ENCODE peak calls at places on chromosomes 16 and 17, in nine cellular contexts. One of them, this sample, is unnamed.
A peak's percentile ranks its signal among the peaks of the same experiment; 100 is the strongest.

GRCh38 chr17:78991906-78992532 is 12.3 kb upstream of the LGALS3BP start:
- DNase-seq in prostate gland: no peak
- DNase-seq in fibroblast of pulmonary artery: no peak
- DNase-seq in pancreas: peak; percentile 16
- DNase-seq in lower leg skin: peak; percentile 69
- DNase-seq in left ventricle myocardium inferior: peak; percentile 5
- DNase-seq in upper lobe of left lung: no peak
- DNase-seq in OCI-LY7: no peak
- DNase-seq in suprapubic skin: peak; percentile 69
- DNase-seq in this sample: no peak

GRCh38 chr17:15092762-15093161 is 172.4 kb downstream of the PMP22 start:
- DNase-seq in suprapubic skin: no peak
- DNase-seq in pancreas: no peak
- DNase-seq in left ventricle myocardium inferior: no peak
- DNase-seq in OCI-LY7: no peak
- DNase-seq in fibroblast of pulmonary artery: peak; percentile 2
- DNase-seq in lower leg skin: no peak
- DNase-seq in prostate gland: no peak
- DNase-seq in upper lobe of left lung: no peak
- DNase-seq in this sample: peak; percentile 11

GRCh38 chr16:83809092-83809491 is 1.3 kb downstream of the HSBP1 start:
- DNase-seq in left ventricle myocardium inferior: no peak
- DNase-seq in prostate gland: no peak
- DNase-seq in fibroblast of pulmonary artery: no peak
- DNase-seq in lower leg skin: no peak
- DNase-seq in OCI-LY7: no peak
- DNase-seq in upper lobe of left lung: no peak
- DNase-seq in pancreas: no peak
- DNase-seq in suprapubic skin: no peak
- DNase-seq in this sample: no peak

GRCh38 chr16:83338941-83339340 is 468.8 kb upstream of the HSBP1 start:
- DNase-seq in prostate gland: no peak
- DNase-seq in OCI-LY7: no peak
- DNase-seq in suprapubic skin: no peak
- DNase-seq in lower leg skin: no peak
- DNase-seq in left ventricle myocardium inferior: no peak
- DNase-seq in upper lobe of left lung: no peak
- DNase-seq in pancreas: no peak
- DNase-seq in fibroblast of pulmonary artery: peak; percentile 76
- DNase-seq in this sample: no peak

GRCh38 chr16:50657251-50657650 is 23.9 kb downstream of the SNX20 start:
- DNase-seq in suprapubic skin: no peak
- DNase-seq in prostate gland: no peak
- DNase-seq in lower leg skin: no peak
- DNase-seq in fibroblast of pulmonary artery: no peak
- DNase-seq in pancreas: peak; percentile 82
- DNase-seq in upper lobe of left lung: no peak
- DNase-seq in OCI-LY7: no peak
- DNase-seq in left ventricle myocardium inferior: no peak
- DNase-seq in this sample: peak; percentile 16

GRCh38 chr16:77937473-77938195 is 84.7 kb upstream of the CLEC3A start:
- DNase-seq in pancreas: no peak
- DNase-seq in fibroblast of pulmonary artery: no peak
- DNase-seq in left ventricle myocardium inferior: no peak
- DNase-seq in lower leg skin: no peak
- DNase-seq in OCI-LY7: no peak
- DNase-seq in suprapubic skin: no peak
- DNase-seq in upper lobe of left lung: no peak
- DNase-seq in prostate gland: no peak
- DNase-seq in this sample: peak; percentile 53

GRCh38 chr16:13594798-13595197 is 325.2 kb upstream of the ERCC4 start:
- DNase-seq in upper lobe of left lung: no peak
- DNase-seq in OCI-LY7: no peak
- DNase-seq in fibroblast of pulmonary artery: no peak
- DNase-seq in prostate gland: no peak
- DNase-seq in suprapubic skin: no peak
- DNase-seq in pancreas: no peak
- DNase-seq in left ventricle myocardium inferior: no peak
- DNase-seq in lower leg skin: no peak
- DNase-seq in this sample: no peak

GRCh38 chr17:82388223-82388921 is 16.8 kb downstream of the UTS2R start:
- DNase-seq in upper lobe of left lung: peak; percentile 89
- DNase-seq in suprapubic skin: no peak
- DNase-seq in left ventricle myocardium inferior: peak; percentile 43
- DNase-seq in prostate gland: no peak
- DNase-seq in lower leg skin: no peak
- DNase-seq in fibroblast of pulmonary artery: no peak
- DNase-seq in pancreas: peak; percentile 88
- DNase-seq in OCI-LY7: no peak
- DNase-seq in this sample: no peak

GRCh38 chr17:43714338-43715149 is 44.0 kb downstream of the SOST start:
- DNase-seq in left ventricle myocardium inferior: no peak
- DNase-seq in suprapubic skin: no peak
- DNase-seq in OCI-LY7: no peak
- DNase-seq in lower leg skin: no peak
- DNase-seq in fibroblast of pulmonary artery: peak; percentile 29
- DNase-seq in upper lobe of left lung: no peak
- DNase-seq in prostate gland: no peak
- DNase-seq in pancreas: no peak
- DNase-seq in this sample: no peak

GRCh38 chr16:66845791-66846221 is 1.6 kb downstream of the CA7 start:
- DNase-seq in lower leg skin: peak; percentile 78
- DNase-seq in suprapubic skin: peak; percentile 63
- DNase-seq in fibroblast of pulmonary artery: no peak
- DNase-seq in upper lobe of left lung: no peak
- DNase-seq in pancreas: no peak
- DNase-seq in left ventricle myocardium inferior: no peak
- DNase-seq in prostate gland: no peak
- DNase-seq in OCI-LY7: no peak
- DNase-seq in this sample: no peak

GRCh38 chr17:17740627-17741237 is 59.5 kb downstream of the RAI1 start:
- DNase-seq in lower leg skin: no peak
- DNase-seq in fibroblast of pulmonary artery: no peak
- DNase-seq in upper lobe of left lung: peak; percentile 72
- DNase-seq in OCI-LY7: no peak
- DNase-seq in suprapubic skin: no peak
- DNase-seq in pancreas: no peak
- DNase-seq in prostate gland: no peak
- DNase-seq in left ventricle myocardium inferior: no peak
- DNase-seq in this sample: no peak

GRCh38 chr17:79955961-79956735 is 79.5 kb downstream of the TBC1D16 start:
- DNase-seq in fibroblast of pulmonary artery: no peak
- DNase-seq in pancreas: no peak
- DNase-seq in suprapubic skin: peak; percentile 54
- DNase-seq in left ventricle myocardium inferior: peak; percentile 9
- DNase-seq in upper lobe of left lung: no peak
- DNase-seq in prostate gland: no peak
- DNase-seq in lower leg skin: peak; percentile 81
- DNase-seq in OCI-LY7: no peak
- DNase-seq in this sample: no peak

GRCh38 chr17:17350491-17351355 is 47.5 kb downstream of the NT5M start:
- DNase-seq in pancreas: no peak
- DNase-seq in fibroblast of pulmonary artery: peak; percentile 21
- DNase-seq in suprapubic skin: peak; percentile 77
- DNase-seq in upper lobe of left lung: peak; percentile 65
- DNase-seq in lower leg skin: peak; percentile 82
- DNase-seq in left ventricle myocardium inferior: no peak
- DNase-seq in prostate gland: no peak
- DNase-seq in OCI-LY7: no peak
- DNase-seq in this sample: peak; percentile 22

GRCh38 chr16:88536971-88537751 is 33.0 kb upstream of the ZC3H18 start:
- DNase-seq in pancreas: peak; percentile 65
- DNase-seq in upper lobe of left lung: peak; percentile 84
- DNase-seq in fibroblast of pulmonary artery: no peak
- DNase-seq in suprapubic skin: no peak
- DNase-seq in prostate gland: no peak
- DNase-seq in lower leg skin: no peak
- DNase-seq in left ventricle myocardium inferior: no peak
- DNase-seq in OCI-LY7: no peak
- DNase-seq in this sample: no peak
- TF ChIP-seq CTCF in pancreas: no peak
- TF ChIP-seq CTCF in upper lobe of left lung: no peak
- TF ChIP-seq CTCF in fibroblast of pulmonary artery: no peak
- TF ChIP-seq CTCF in suprapubic skin: no peak
- TF ChIP-seq CTCF in prostate gland: no peak
- TF ChIP-seq CTCF in lower leg skin: no peak
- TF ChIP-seq CTCF in left ventricle myocardium inferior: no peak
- TF ChIP-seq CTCF in OCI-LY7: peak; percentile 20
- TF ChIP-seq CTCF in this sample: no peak

GRCh38 chr16:177981-178676 is 1.6 kb downstream of the HBA1 start:
- DNase-seq in suprapubic skin: no peak
- DNase-seq in pancreas: no peak
- DNase-seq in fibroblast of pulmonary artery: no peak
- DNase-seq in left ventricle myocardium inferior: no peak
- DNase-seq in OCI-LY7: no peak
- DNase-seq in upper lobe of left lung: no peak
- DNase-seq in lower leg skin: no peak
- DNase-seq in prostate gland: no peak
- DNase-seq in this sample: no peak

GRCh38 chr16:181668-182021 is 1.4 kb downstream of the HBQ1 start:
- DNase-seq in upper lobe of left lung: no peak
- DNase-seq in OCI-LY7: no peak
- DNase-seq in suprapubic skin: no peak
- DNase-seq in pancreas: no peak
- DNase-seq in lower leg skin: no peak
- DNase-seq in prostate gland: no peak
- DNase-seq in left ventricle myocardium inferior: no peak
- DNase-seq in fibroblast of pulmonary artery: no peak
- DNase-seq in this sample: no peak

GRCh38 chr16:179431-179830 is 828 bp upstream of the HBQ1 start:
- DNase-seq in left ventricle myocardium inferior: no peak
- DNase-seq in pancreas: no peak
- DNase-seq in upper lobe of left lung: no peak
- DNase-seq in lower leg skin: no peak
- DNase-seq in OCI-LY7: no peak
- DNase-seq in suprapubic skin: no peak
- DNase-seq in fibroblast of pulmonary artery: no peak
- DNase-seq in prostate gland: no peak
- DNase-seq in this sample: no peak

GRCh38 chr16:180921-181667 is 835 bp downstream of the HBQ1 start:
- DNase-seq in pancreas: peak; percentile 79
- DNase-seq in upper lobe of left lung: peak; percentile 97
- DNase-seq in suprapubic skin: peak; percentile 87
- DNase-seq in OCI-LY7: peak; percentile 76
- DNase-seq in fibroblast of pulmonary artery: peak; percentile 67
- DNase-seq in prostate gland: peak; percentile 50
- DNase-seq in lower leg skin: peak; percentile 94
- DNase-seq in left ventricle myocardium inferior: peak; percentile 72
- DNase-seq in this sample: peak; percentile 49

DNA sequence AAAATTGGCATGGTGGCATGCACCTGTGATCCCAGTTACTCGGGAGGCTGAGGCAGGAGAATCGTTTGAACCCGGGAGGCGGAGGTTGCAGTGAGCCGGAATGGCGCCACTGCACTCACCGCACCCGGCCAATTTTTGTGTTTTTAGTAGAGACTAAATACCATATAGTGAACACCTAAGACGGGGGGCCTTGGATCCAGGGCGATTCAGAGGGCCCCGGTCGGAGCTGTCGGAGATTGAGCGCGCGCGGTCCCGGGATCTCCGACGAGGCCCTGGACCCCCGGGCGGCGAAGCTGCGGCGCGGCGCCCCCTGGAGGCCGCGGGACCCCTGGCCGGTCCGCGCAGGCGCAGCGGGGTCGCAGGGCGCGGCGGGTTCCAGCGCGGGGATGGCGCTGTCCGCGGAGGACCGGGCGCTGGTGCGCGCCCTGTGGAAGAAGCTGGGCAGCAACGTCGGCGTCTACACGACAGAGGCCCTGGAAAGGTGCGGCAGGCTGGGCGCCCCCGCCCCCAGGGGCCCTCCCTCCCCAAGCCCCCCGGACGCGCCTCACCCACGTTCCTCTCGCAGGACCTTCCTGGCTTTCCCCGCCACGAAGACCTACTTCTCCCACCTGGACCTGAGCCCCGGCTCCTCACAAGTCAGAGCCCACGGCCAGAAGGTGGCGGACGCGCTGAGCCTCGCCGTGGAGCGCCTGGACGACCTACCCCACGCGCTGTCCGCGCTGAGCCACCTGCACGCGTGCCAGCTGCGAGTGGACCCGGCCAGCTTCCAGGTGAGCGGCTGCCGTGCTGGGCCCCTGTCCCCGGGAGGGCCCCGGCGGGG is at the start of gene HBQ1:
- DNase-seq in suprapubic skin: no peak
- DNase-seq in upper lobe of left lung: peak; percentile 89
- DNase-seq in left ventricle myocardium inferior: peak; percentile 17
- DNase-seq in lower leg skin: no peak
- DNase-seq in OCI-LY7: no peak
- DNase-seq in pancreas: peak; percentile 40
- DNase-seq in prostate gland: no peak
- DNase-seq in fibroblast of pulmonary artery: peak; percentile 25
- DNase-seq in this sample: no peak
- H3K4me3 ChIP-seq in suprapubic skin: peak within 1 kb of the TSS; percentile 31
- H3K4me3 ChIP-seq in upper lobe of left lung: peak within 1 kb of the TSS; percentile 41
- H3K4me3 ChIP-seq in left ventricle myocardium inferior: peak within 1 kb of the TSS; percentile 58
- H3K4me3 ChIP-seq in lower leg skin: no peak within 1 kb of the TSS
- H3K4me3 ChIP-seq in OCI-LY7: no peak within 1 kb of the TSS
- H3K4me3 ChIP-seq in pancreas: no peak within 1 kb of the TSS
- H3K4me3 ChIP-seq in prostate gland: peak within 1 kb of the TSS; percentile 1
- H3K4me3 ChIP-seq in fibroblast of pulmonary artery: peak within 1 kb of the TSS; percentile 28
- H3K4me3 ChIP-seq in this sample: peak within 1 kb of the TSS; percentile 43

GRCh38 chr16:47571049-47571448 is 109.9 kb downstream of the PHKB start:
- DNase-seq in prostate gland: no peak
- DNase-seq in left ventricle myocardium inferior: no peak
- DNase-seq in fibroblast of pulmonary artery: no peak
- DNase-seq in upper lobe of left lung: no peak
- DNase-seq in lower leg skin: no peak
- DNase-seq in pancreas: no peak
- DNase-seq in OCI-LY7: no peak
- DNase-seq in suprapubic skin: no peak
- DNase-seq in this sample: no peak
- TF ChIP-seq CTCF in prostate gland: no peak
- TF ChIP-seq CTCF in left ventricle myocardium inferior: no peak
- TF ChIP-seq CTCF in fibroblast of pulmonary artery: no peak
- TF ChIP-seq CTCF in upper lobe of left lung: no peak
- TF ChIP-seq CTCF in lower leg skin: no peak
- TF ChIP-seq CTCF in pancreas: no peak
- TF ChIP-seq CTCF in OCI-LY7: no peak
- TF ChIP-seq CTCF in suprapubic skin: no peak
- TF ChIP-seq CTCF in this sample: no peak

GRCh38 chr16:4633910-4634635 is 9.4 kb downstream of the MGRN1 start:
- DNase-seq in OCI-LY7: no peak
- DNase-seq in pancreas: no peak
- DNase-seq in left ventricle myocardium inferior: no peak
- DNase-seq in fibroblast of pulmonary artery: no peak
- DNase-seq in prostate gland: no peak
- DNase-seq in suprapubic skin: no peak
- DNase-seq in lower leg skin: no peak
- DNase-seq in upper lobe of left lung: no peak
- DNase-seq in this sample: no peak
- H3K4me3 ChIP-seq in OCI-LY7: no peak overlapping the region
- H3K4me3 ChIP-seq in pancreas: no peak overlapping the region
- H3K4me3 ChIP-seq in left ventricle myocardium inferior: no peak overlapping the region
- H3K4me3 ChIP-seq in fibroblast of pulmonary artery: no peak overlapping the region
- H3K4me3 ChIP-seq in prostate gland: no peak overlapping the region
- H3K4me3 ChIP-seq in suprapubic skin: no peak overlapping the region
- H3K4me3 ChIP-seq in lower leg skin: no peak overlapping the region
- H3K4me3 ChIP-seq in upper lobe of left lung: no peak overlapping the region
- H3K4me3 ChIP-seq in this sample: no peak overlapping the region

GRCh38 chr16:56203052-56203451 is 11.8 kb downstream of the GNAO1 start:
- DNase-seq in lower leg skin: no peak
- DNase-seq in left ventricle myocardium inferior: no peak
- DNase-seq in prostate gland: no peak
- DNase-seq in pancreas: no peak
- DNase-seq in fibroblast of pulmonary artery: no peak
- DNase-seq in suprapubic skin: no peak
- DNase-seq in OCI-LY7: peak; percentile 32
- DNase-seq in upper lobe of left lung: no peak
- DNase-seq in this sample: peak; percentile 6
- TF ChIP-seq CTCF in lower leg skin: no peak
- TF ChIP-seq CTCF in left ventricle myocardium inferior: peak; percentile 48
- TF ChIP-seq CTCF in prostate gland: no peak
- TF ChIP-seq CTCF in pancreas: no peak
- TF ChIP-seq CTCF in fibroblast of pulmonary artery: peak; percentile 5
- TF ChIP-seq CTCF in suprapubic skin: no peak
- TF ChIP-seq CTCF in OCI-LY7: peak; percentile 59
- TF ChIP-seq CTCF in upper lobe of left lung: no peak
- TF ChIP-seq CTCF in this sample: no peak